ENCODE peak calls at places on chromosomes 12 and 14, in six cellular contexts. One of them, this sample, is unnamed. For H3K4me1, the result is how much of the 10 kb centered on the place peaks cover.

GRCh38 chr12:52261211-52261484 is 13.3 kb upstream of the KRT86 start:
- DNase-seq in neural progenitor cell: no peak
- DNase-seq in prostate gland: no peak
- DNase-seq in fibroblast of lung: no peak
- DNase-seq in A673: no peak
- DNase-seq in CD8-positive, alpha-beta T cell: no peak
- DNase-seq in this sample: no peak

GRCh38 chr14:31945074-31945613 is 132.0 kb upstream of the ARHGAP5 start:
- DNase-seq in neural progenitor cell: no peak
- DNase-seq in CD8-positive, alpha-beta T cell: no peak
- DNase-seq in fibroblast of lung: no peak
- DNase-seq in prostate gland: no peak
- DNase-seq in A673: no peak
- DNase-seq in this sample: peak

GRCh38 chr14:68715032-68715924 is 77.6 kb downstream of the ZFP36L1 start:
- DNase-seq in prostate gland: no peak
- DNase-seq in fibroblast of lung: peak
- DNase-seq in A673: no peak
- DNase-seq in neural progenitor cell: no peak
- DNase-seq in CD8-positive, alpha-beta T cell: no peak
- DNase-seq in this sample: no peak

GRCh38 chr12:124561231-124561630 is 6.2 kb downstream of the NCOR2 start:
- DNase-seq in neural progenitor cell: no peak
- DNase-seq in prostate gland: no peak
- DNase-seq in fibroblast of lung: no peak
- DNase-seq in CD8-positive, alpha-beta T cell: no peak
- DNase-seq in A673: no peak
- DNase-seq in this sample: no peak

GRCh38 chr12:43291516-43291915 is 260.5 kb downstream of the ADAMTS20 start:
- DNase-seq in CD8-positive, alpha-beta T cell: no peak
- DNase-seq in fibroblast of lung: peak
- DNase-seq in A673: no peak
- DNase-seq in neural progenitor cell: no peak
- DNase-seq in prostate gland: no peak
- DNase-seq in this sample: no peak

GRCh38 chr12:109797905-109798669 is 35.1 kb downstream of the TRPV4 start:
- DNase-seq in fibroblast of lung: no peak
- DNase-seq in A673: peak
- DNase-seq in neural progenitor cell: peak
- DNase-seq in CD8-positive, alpha-beta T cell: no peak
- DNase-seq in prostate gland: no peak
- DNase-seq in this sample: no peak

GRCh38 chr12:131773582-131774221 is 54.5 kb upstream of the MMP17 start:
- DNase-seq in prostate gland: no peak
- DNase-seq in fibroblast of lung: no peak
- DNase-seq in A673: no peak
- DNase-seq in neural progenitor cell: no peak
- DNase-seq in CD8-positive, alpha-beta T cell: peak
- DNase-seq in this sample: no peak

GRCh38 chr12:111454716-111455447 is 49.2 kb downstream of the SH2B3 start:
- DNase-seq in neural progenitor cell: no peak
- DNase-seq in prostate gland: no peak
- DNase-seq in A673: no peak
- DNase-seq in CD8-positive, alpha-beta T cell: no peak
- DNase-seq in fibroblast of lung: no peak
- DNase-seq in this sample: no peak

GRCh38 chr12:12229556-12230092 is 37.2 kb downstream of the LRP6 start:
- DNase-seq in A673: no peak
- DNase-seq in fibroblast of lung: no peak
- DNase-seq in CD8-positive, alpha-beta T cell: no peak
- DNase-seq in neural progenitor cell: no peak
- DNase-seq in prostate gland: no peak
- DNase-seq in this sample: no peak

GRCh38 chr12:95805864-95806669 is 15.5 kb upstream of the NTN4 start:
- DNase-seq in neural progenitor cell: no peak
- DNase-seq in CD8-positive, alpha-beta T cell: no peak
- DNase-seq in fibroblast of lung: peak
- DNase-seq in A673: no peak
- DNase-seq in prostate gland: no peak
- DNase-seq in this sample: no peak

GRCh38 chr14:96037891-96038557 is 1.1 kb upstream of the C14orf132 start:
- DNase-seq in CD8-positive, alpha-beta T cell: no peak
- DNase-seq in A673: peak
- DNase-seq in fibroblast of lung: peak
- DNase-seq in prostate gland: no peak
- DNase-seq in neural progenitor cell: no peak
- DNase-seq in this sample: peak

GRCh38 chr12:79119796-79120195 is 255.2 kb downstream of the SYT1 start:
- DNase-seq in A673: peak
- DNase-seq in neural progenitor cell: peak
- DNase-seq in CD8-positive, alpha-beta T cell: no peak
- DNase-seq in fibroblast of lung: no peak
- DNase-seq in prostate gland: no peak
- DNase-seq in this sample: no peak

GRCh38 chr12:92786045-92786444 is 83.3 kb downstream of the PLEKHG7 start:
- DNase-seq in A673: no peak
- DNase-seq in CD8-positive, alpha-beta T cell: no peak
- DNase-seq in neural progenitor cell: no peak
- DNase-seq in fibroblast of lung: peak
- DNase-seq in prostate gland: no peak
- DNase-seq in this sample: no peak

GRCh38 chr14:94532462-94532861 is 23.2 kb upstream of the SERPINA12 start:
- DNase-seq in A673: peak
- DNase-seq in prostate gland: no peak
- DNase-seq in neural progenitor cell: no peak
- DNase-seq in CD8-positive, alpha-beta T cell: no peak
- DNase-seq in fibroblast of lung: peak
- DNase-seq in this sample: no peak

GRCh38 chr12:111409403-111410228 is 3.9 kb downstream of the SH2B3 start:
- DNase-seq in fibroblast of lung: peak
- DNase-seq in neural progenitor cell: no peak
- DNase-seq in prostate gland: no peak
- DNase-seq in A673: peak
- DNase-seq in CD8-positive, alpha-beta T cell: no peak
- DNase-seq in this sample: no peak

GRCh38 chr12:127113945-127114344 is 1153.0 kb upstream of the TMEM132C start:
- DNase-seq in A673: no peak
- DNase-seq in prostate gland: no peak
- DNase-seq in neural progenitor cell: peak
- DNase-seq in CD8-positive, alpha-beta T cell: no peak
- DNase-seq in fibroblast of lung: no peak
- DNase-seq in this sample: no peak

GRCh38 chr14:53509227-53509822 is 356.2 kb upstream of the DDHD1 start:
- DNase-seq in prostate gland: no peak
- DNase-seq in A673: no peak
- DNase-seq in CD8-positive, alpha-beta T cell: no peak
- DNase-seq in neural progenitor cell: peak
- DNase-seq in fibroblast of lung: peak
- DNase-seq in this sample: peak

GRCh38 chr12:52892193-52892852 is 12.6 kb downstream of the KRT8 start:
- DNase-seq in neural progenitor cell: no peak
- DNase-seq in prostate gland: no peak
- DNase-seq in CD8-positive, alpha-beta T cell: no peak
- DNase-seq in fibroblast of lung: no peak
- DNase-seq in A673: no peak
- DNase-seq in this sample: no peak

GRCh38 chr12:38507839-38508238 is 191.3 kb downstream of the ALG10B start:
- DNase-seq in A673: no peak
- DNase-seq in fibroblast of lung: no peak
- DNase-seq in neural progenitor cell: no peak
- DNase-seq in CD8-positive, alpha-beta T cell: no peak
- DNase-seq in prostate gland: no peak
- DNase-seq in this sample: no peak

GRCh38 chr12:52584156-52584682 is 10.6 kb upstream of the KRT74 start:
- DNase-seq in fibroblast of lung: no peak
- DNase-seq in CD8-positive, alpha-beta T cell: no peak
- DNase-seq in neural progenitor cell: no peak
- DNase-seq in prostate gland: no peak
- DNase-seq in A673: no peak
- DNase-seq in this sample: no peak

GRCh38 chr12:112998997-112999767 is 20.9 kb downstream of the OAS2 start:
- DNase-seq in neural progenitor cell: no peak
- DNase-seq in fibroblast of lung: no peak
- DNase-seq in CD8-positive, alpha-beta T cell: no peak
- DNase-seq in prostate gland: no peak
- DNase-seq in A673: no peak
- DNase-seq in this sample: no peak

GRCh38 chr12:83958997-83959396 is 953.6 kb downstream of the SLC6A15 start:
- DNase-seq in CD8-positive, alpha-beta T cell: no peak
- DNase-seq in neural progenitor cell: no peak
- DNase-seq in fibroblast of lung: no peak
- DNase-seq in A673: no peak
- DNase-seq in prostate gland: no peak
- DNase-seq in this sample: no peak

GRCh38 chr12:47223848-47224213 is 144.1 kb upstream of the AMIGO2 start:
- DNase-seq in neural progenitor cell: no peak
- DNase-seq in CD8-positive, alpha-beta T cell: no peak
- DNase-seq in A673: no peak
- DNase-seq in prostate gland: no peak
- DNase-seq in fibroblast of lung: peak
- DNase-seq in this sample: peak

GRCh38 chr12:113292091-113292490 is 42.8 kb downstream of the SLC8B1 start:
- DNase-seq in CD8-positive, alpha-beta T cell: no peak
- DNase-seq in neural progenitor cell: no peak
- DNase-seq in prostate gland: no peak
- DNase-seq in fibroblast of lung: peak
- DNase-seq in A673: no peak
- DNase-seq in this sample: no peak

GRCh38 chr12:121942145-121942718 is 23.8 kb downstream of the CFAP251 start:
- DNase-seq in neural progenitor cell: no peak
- DNase-seq in CD8-positive, alpha-beta T cell: no peak
- DNase-seq in fibroblast of lung: peak
- DNase-seq in A673: no peak
- DNase-seq in prostate gland: no peak
- DNase-seq in this sample: no peak

GRCh38 chr12:6632026-6632978 is 3.5 kb downstream of the LPAR5 start:
- DNase-seq in prostate gland: no peak
- DNase-seq in CD8-positive, alpha-beta T cell: peak
- DNase-seq in fibroblast of lung: no peak
- DNase-seq in A673: peak
- DNase-seq in neural progenitor cell: peak
- DNase-seq in this sample: peak
- H3K4me1 ChIP-seq in prostate gland: under half
- H3K4me1 ChIP-seq in CD8-positive, alpha-beta T cell: half or more
- H3K4me1 ChIP-seq in fibroblast of lung: under half
- H3K4me1 ChIP-seq in A673: under half
- H3K4me1 ChIP-seq in neural progenitor cell: under half
- H3K4me1 ChIP-seq in this sample: under half

GRCh38 chr12:26691234-26691970 is 141.6 kb downstream of the ITPR2 start:
- DNase-seq in prostate gland: no peak
- DNase-seq in neural progenitor cell: peak
- DNase-seq in A673: peak
- DNase-seq in fibroblast of lung: peak
- DNase-seq in CD8-positive, alpha-beta T cell: no peak
- DNase-seq in this sample: no peak
- H3K27ac ChIP-seq in prostate gland: no peak
- H3K27ac ChIP-seq in neural progenitor cell: no peak
- H3K27ac ChIP-seq in A673: no peak
- H3K27ac ChIP-seq in fibroblast of lung: no peak
- H3K27ac ChIP-seq in CD8-positive, alpha-beta T cell: no peak
- H3K27ac ChIP-seq in this sample: no peak

GRCh38 chr14:60652674-60653387 is 3.6 kb upstream of the SIX1 start:
- DNase-seq in CD8-positive, alpha-beta T cell: no peak
- DNase-seq in A673: no peak
- DNase-seq in prostate gland: peak
- DNase-seq in neural progenitor cell: peak
- DNase-seq in fibroblast of lung: no peak
- DNase-seq in this sample: no peak

GRCh38 chr14:60653709-60654161 is 4.5 kb upstream of the SIX1 start:
- DNase-seq in fibroblast of lung: no peak
- DNase-seq in A673: no peak
- DNase-seq in CD8-positive, alpha-beta T cell: no peak
- DNase-seq in prostate gland: no peak
- DNase-seq in neural progenitor cell: peak
- DNase-seq in this sample: no peak

GRCh38 chr14:60651936-60652673 is 2.8 kb upstream of the SIX1 start:
- DNase-seq in A673: no peak
- DNase-seq in fibroblast of lung: no peak
- DNase-seq in prostate gland: peak
- DNase-seq in CD8-positive, alpha-beta T cell: no peak
- DNase-seq in neural progenitor cell: peak
- DNase-seq in this sample: no peak

GRCh38 chr14:60654303-60654925 is 5.1 kb upstream of the SIX1 start:
- DNase-seq in neural progenitor cell: peak
- DNase-seq in A673: no peak
- DNase-seq in fibroblast of lung: peak
- DNase-seq in prostate gland: no peak
- DNase-seq in CD8-positive, alpha-beta T cell: no peak
- DNase-seq in this sample: no peak

DNA sequence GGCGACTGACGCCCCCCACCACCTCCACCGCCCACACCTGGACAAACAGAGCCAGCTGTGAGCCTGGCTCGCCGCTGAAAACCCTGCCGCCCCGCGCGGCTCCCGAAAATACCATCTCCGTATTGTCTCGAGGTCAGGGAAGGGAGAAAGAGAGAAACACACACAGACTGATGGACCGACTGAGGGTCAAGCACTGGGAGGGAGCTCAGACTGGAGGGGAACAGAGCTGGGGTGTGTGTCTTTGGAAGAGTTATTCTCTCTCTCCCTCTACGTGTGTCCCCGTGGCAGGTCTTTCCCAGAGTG is 4.1 kb upstream of the SIX1 start:
- DNase-seq in fibroblast of lung: no peak
- DNase-seq in A673: no peak
- DNase-seq in prostate gland: peak
- DNase-seq in neural progenitor cell: peak
- DNase-seq in CD8-positive, alpha-beta T cell: no peak
- DNase-seq in this sample: no peak
- H3K4me3 ChIP-seq in fibroblast of lung: peak
- H3K4me3 ChIP-seq in A673: no peak
- H3K4me3 ChIP-seq in prostate gland: peak
- H3K4me3 ChIP-seq in neural progenitor cell: peak
- H3K4me3 ChIP-seq in CD8-positive, alpha-beta T cell: no peak
- H3K4me3 ChIP-seq in this sample: no peak

GRCh38 chr12:45260854-45261253 is 45.0 kb downstream of the ANO6 start:
- DNase-seq in CD8-positive, alpha-beta T cell: no peak
- DNase-seq in neural progenitor cell: no peak
- DNase-seq in prostate gland: no peak
- DNase-seq in fibroblast of lung: no peak
- DNase-seq in A673: no peak
- DNase-seq in this sample: no peak
- H3K4me1 ChIP-seq in CD8-positive, alpha-beta T cell: under half
- H3K4me1 ChIP-seq in neural progenitor cell: under half
- H3K4me1 ChIP-seq in prostate gland: under half
- H3K4me1 ChIP-seq in fibroblast of lung: under half
- H3K4me1 ChIP-seq in A673: half or more
- H3K4me1 ChIP-seq in this sample: under half

This sample was measured in colonic mucosa.